ENCODE peak calls at places on chromosome 21, in ten cellular contexts. U is IMR-90, Z is heart left ventricle, A is A549, G is stomach, D is adrenal gland, I is GM12878, K is esophagus squamous epithelium, T is uterus, B is transverse colon. O is an unnamed sample.

GRCh38 chr21:22456241-22456640 is 1458.0 kb downstream of the NCAM2 start:
- DNase-seq in U (no peak), Z (no peak), A (no peak), G (no peak), D (no peak), I (no peak), K (no peak), T (no peak), B (no peak), O (no peak)

GRCh38 chr21:34952701-34953100 is 96.4 kb downstream of the RUNX1 start:
- DNase-seq in U (no peak), Z (no peak), A (no peak), G (no peak), D (no peak), I (no peak), K (no peak), T (no peak), B (no peak), O (no peak)

GRCh38 chr21:18840239-18840638 is 436.7 kb upstream of the TMPRSS15 start:
- DNase-seq in U (no peak), Z (no peak), A (no peak), G (no peak), D (no peak), I (no peak), K (no peak), T (no peak), B (no peak), O (no peak)

GRCh38 chr21:37711294-37711844 is 204.9 kb downstream of the KCNJ6 start:
- DNase-seq in U (no peak), Z (no peak), A (no peak), G (no peak), D (no peak), I (no peak), K (no peak), T (no peak), B (no peak), O (no peak)

GRCh38 chr21:38333290-38334272 is 76.8 kb downstream of the KCNJ15 start:
- DNase-seq in U (no peak), Z (no peak), A (no peak), G (no peak), D (no peak), I (no peak), K (no peak), T (no peak), B (no peak), O (no peak)

GRCh38 chr21:26966978-26967913 is at the start of gene ADAMTS5:
- DNase-seq in U (peak), Z (peak), A (no peak), G (peak), D (no peak), I (no peak), K (no peak), T (peak), B (peak), O (peak)

GRCh38 chr21:46500224-46500861 is 41.7 kb downstream of the DIP2A start:
- DNase-seq in U (peak), Z (no peak), A (peak), G (no peak), D (no peak), I (no peak), K (no peak), T (no peak), B (no peak), O (no peak)

GRCh38 chr21:17463441-17463840 is 49.4 kb upstream of the CXADR start:
- DNase-seq in U (peak), Z (no peak), A (peak), G (no peak), D (peak), I (no peak), K (no peak), T (peak), B (no peak), O (no peak)

GRCh38 chr21:18350216-18350615 is 53.4 kb downstream of the TMPRSS15 start:
- DNase-seq in U (no peak), Z (no peak), A (no peak), G (no peak), D (no peak), I (no peak), K (no peak), T (no peak), B (no peak), O (no peak)

GRCh38 chr21:36881223-36881622 is 85.2 kb downstream of the HLCS start:
- DNase-seq in U (peak), Z (no peak), A (no peak), G (no peak), D (no peak), I (no peak), K (no peak), T (no peak), B (no peak), O (no peak)

GRCh38 chr21:14620152-14620551 is 74.0 kb upstream of the SAMSN1 start:
- DNase-seq in U (no peak), Z (no peak), A (no peak), G (no peak), D (no peak), I (no peak), K (no peak), T (no peak), B (no peak), O (no peak)

GRCh38 chr21:36999131-36999898 is 7.2 kb upstream of the RIPPLY3 start:
- DNase-seq in U (no peak), Z (no peak), A (no peak), G (no peak), D (no peak), I (no peak), K (no peak), T (no peak), B (no peak), O (no peak)

GRCh38 chr21:10616535-10616934 is 95.2 kb downstream of the TPTE start:
- DNase-seq in U (no peak), Z (no peak), A (no peak), G (no peak), D (no peak), I (no peak), K (no peak), T (no peak), B (no peak), O (no peak)

GRCh38 chr21:27802816-27803475 is 836.1 kb upstream of the ADAMTS5 start:
- DNase-seq in U (peak), Z (no peak), A (no peak), G (peak), D (peak), I (no peak), K (no peak), T (peak), B (peak), O (no peak)

GRCh38 chr21:25535811-25536210 is 71.5 kb downstream of the MRPL39 start:
- DNase-seq in U (no peak), Z (no peak), A (no peak), G (no peak), D (no peak), I (no peak), K (no peak), T (no peak), B (no peak), O (no peak)

GRCh38 chr21:19268634-19269138 is 865.1 kb upstream of the TMPRSS15 start:
- DNase-seq in U (no peak), Z (no peak), A (no peak), G (no peak), D (no peak), I (no peak), K (no peak), T (no peak), B (no peak), O (no peak)

GRCh38 chr21:36707763-36708511 is 9.0 kb downstream of the SIM2 start:
- DNase-seq in U (no peak), Z (no peak), A (no peak), G (no peak), D (no peak), I (no peak), K (no peak), T (no peak), B (no peak), O (no peak)

GRCh38 chr21:18985584-18985983 is 582.0 kb upstream of the TMPRSS15 start:
- DNase-seq in U (no peak), Z (no peak), A (no peak), G (no peak), D (no peak), I (no peak), K (no peak), T (no peak), B (no peak), O (no peak)

GRCh38 chr21:31255846-31256395 is 88.1 kb downstream of the TIAM1 start:
- DNase-seq in U (no peak), Z (no peak), A (no peak), G (no peak), D (no peak), I (no peak), K (no peak), T (no peak), B (no peak), O (no peak)

GRCh38 chr21:38136201-38136600 is 120.6 kb upstream of the KCNJ15 start:
- DNase-seq in U (peak), Z (no peak), A (no peak), G (no peak), D (no peak), I (no peak), K (no peak), T (no peak), B (no peak), O (no peak)

GRCh38 chr21:37383066-37383465 is 16.5 kb downstream of the DYRK1A start:
- DNase-seq in U (no peak), Z (no peak), A (no peak), G (no peak), D (no peak), I (no peak), K (no peak), T (no peak), B (no peak), O (no peak)

GRCh38 chr21:35086357-35086756 is 37.3 kb upstream of the RUNX1 start:
- DNase-seq in U (peak), Z (no peak), A (no peak), G (no peak), D (no peak), I (no peak), K (no peak), T (no peak), B (no peak), O (no peak)

GRCh38 chr21:17576080-17576835 is 36.4 kb downstream of the BTG3 start:
- DNase-seq in U (no peak), Z (no peak), A (no peak), G (no peak), D (no peak), I (no peak), K (no peak), T (no peak), B (no peak), O (no peak)

GRCh38 chr21:17089121-17089520 is 423.7 kb upstream of the CXADR start:
- DNase-seq in U (no peak), Z (no peak), A (no peak), G (no peak), D (no peak), I (no peak), K (no peak), T (no peak), B (no peak), O (no peak)

GRCh38 chr21:37226356-37226920 is 40.7 kb downstream of the VPS26C start:
- DNase-seq in U (no peak), Z (no peak), A (no peak), G (no peak), D (no peak), I (no peak), K (no peak), T (no peak), B (no peak), O (no peak)

GRCh38 chr21:17270234-17270633 is 242.6 kb upstream of the CXADR start:
- DNase-seq in U (peak), Z (no peak), A (peak), G (no peak), D (peak), I (no peak), K (no peak), T (peak), B (no peak), O (peak)

GRCh38 chr21:36806103-36806502 is 107.2 kb downstream of the SIM2 start:
- DNase-seq in U (peak), Z (no peak), A (no peak), G (no peak), D (no peak), I (no peak), K (no peak), T (no peak), B (no peak), O (no peak)

GRCh38 chr21:37986751-37987399 is 70.6 kb upstream of the KCNJ6 start:
- DNase-seq in U (no peak), Z (no peak), A (no peak), G (no peak), D (no peak), I (no peak), K (no peak), T (no peak), B (no peak), O (no peak)

GRCh38 chr21:16794944-16795343 is 717.9 kb upstream of the CXADR start:
- DNase-seq in U (peak), Z (no peak), A (peak), G (no peak), D (peak), I (no peak), K (no peak), T (peak), B (no peak), O (peak)

GRCh38 chr21:26652891-26653290 is 79.8 kb upstream of the CYYR1 start:
- DNase-seq in U (no peak), Z (no peak), A (no peak), G (no peak), D (no peak), I (no peak), K (no peak), T (no peak), B (no peak), O (no peak)

GRCh38 chr21:35179990-35180557 is 131.0 kb upstream of the RUNX1 start:
- DNase-seq in U (peak), Z (no peak), A (no peak), G (no peak), D (no peak), I (no peak), K (no peak), T (no peak), B (no peak), O (no peak)

GRCh38 chr21:46509760-46510159 is 51.1 kb downstream of the DIP2A start:
- DNase-seq in U (peak), Z (no peak), A (peak), G (peak), D (peak), I (no peak), K (no peak), T (no peak), B (peak), O (no peak)

GRCh38 chr21:35933466-35933865 is 126.9 kb downstream of the SETD4 start:
- DNase-seq in U (peak), Z (no peak), A (no peak), G (no peak), D (peak), I (no peak), K (no peak), T (peak), B (peak), O (peak)

GRCh38 chr21:17045214-17045835 is 467.5 kb upstream of the CXADR start:
- DNase-seq in U (peak), Z (no peak), A (no peak), G (no peak), D (no peak), I (no peak), K (no peak), T (no peak), B (no peak), O (no peak)

GRCh38 chr21:42047821-42048613 is 23.1 kb upstream of the UMODL1 start:
- DNase-seq in U (peak), Z (no peak), A (no peak), G (peak), D (peak), I (no peak), K (no peak), T (peak), B (no peak), O (peak)
- H3K27ac ChIP-seq in U (peak), Z (no peak), A (no peak), G (peak), D (peak), I (no peak), K (peak), T (peak), B (peak), O (no peak)

GRCh38 chr21:44517175-44517899 is 22.7 kb downstream of the KRTAP10-1 start:
- DNase-seq in U (peak), Z (peak), A (peak), G (peak), D (no peak), I (peak), K (no peak), T (no peak), B (no peak), O (no peak)
- TF ChIP-seq POLR2A in U (no peak), Z (no peak), A (no peak), G (no peak), D (no peak), I (no peak), K (no peak), T (no peak), B (no peak), O (no peak)

GRCh38 chr21:41048636-41049035 is 119.3 kb upstream of the BACE2 start:
- DNase-seq in U (no peak), Z (no peak), A (no peak), G (no peak), D (no peak), I (no peak), K (no peak), T (no peak), B (no peak), O (no peak)

GRCh38 chr21:41045534-41046268 is 122.3 kb upstream of the BACE2 start:
- DNase-seq in U (no peak), Z (no peak), A (no peak), G (peak), D (no peak), I (no peak), K (no peak), T (no peak), B (no peak), O (no peak)

GRCh38 chr21:41048141-41048540 is 119.8 kb upstream of the BACE2 start:
- DNase-seq in U (no peak), Z (no peak), A (no peak), G (no peak), D (no peak), I (no peak), K (no peak), T (no peak), B (no peak), O (no peak)

GRCh38 chr21:41043008-41043407 is 125.0 kb upstream of the BACE2 start:
- DNase-seq in U (no peak), Z (no peak), A (no peak), G (no peak), D (no peak), I (no peak), K (no peak), T (no peak), B (no peak), O (no peak)
- TF ChIP-seq CTCF in U (no peak), Z (no peak), A (no peak), G (no peak), D (no peak), I (no peak), K (no peak), T (no peak), B (no peak), O (no peak)

DNA sequence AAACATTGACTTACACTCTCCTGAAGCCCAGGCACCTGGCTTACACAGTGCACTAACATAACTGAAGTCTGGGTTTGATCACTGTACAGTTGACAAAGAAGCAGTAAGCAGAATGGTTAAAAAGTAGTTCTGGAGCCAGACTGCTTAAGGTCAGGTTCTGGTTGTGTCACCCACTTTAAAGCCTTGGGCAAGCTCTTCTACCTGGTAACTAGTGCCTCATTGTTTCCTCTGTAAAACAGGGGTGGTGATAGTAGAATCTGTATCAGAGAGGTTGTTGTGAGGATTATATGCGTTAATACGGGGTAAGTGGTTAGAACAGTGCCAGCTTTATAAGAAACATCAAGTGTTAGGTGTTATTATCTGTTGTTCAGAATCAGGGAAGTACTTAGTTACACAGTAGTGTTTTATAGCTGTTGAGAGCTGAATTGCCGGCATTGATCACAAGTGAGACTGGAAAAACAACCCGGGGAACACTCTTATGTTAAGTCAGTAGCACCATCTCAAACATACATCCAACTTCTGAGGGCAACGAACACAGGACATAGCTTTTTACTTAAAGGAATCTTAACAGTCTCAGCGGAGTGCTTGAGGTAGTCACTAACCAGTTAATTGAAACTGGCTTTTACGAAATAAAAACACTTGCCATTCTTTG is 3.7 kb downstream of the BACH1 start:
- DNase-seq in U (peak), Z (no peak), A (no peak), G (no peak), D (no peak), I (no peak), K (no peak), T (no peak), B (no peak), O (no peak)
- H3K27ac ChIP-seq in U (peak), Z (no peak), A (no peak), G (peak), D (peak), I (peak), K (peak), T (no peak), B (peak), O (no peak)

GRCh38 chr21:33586927-33587326 is 1.6 kb downstream of the DONSON start:
- DNase-seq in U (no peak), Z (no peak), A (no peak), G (no peak), D (no peak), I (no peak), K (no peak), T (no peak), B (no peak), O (no peak)
- TF ChIP-seq POLR2A in U (no peak), Z (no peak), A (no peak), G (no peak), D (no peak), I (no peak), K (no peak), T (no peak), B (no peak), O (no peak)

GRCh38 chr21:32916522-32917099 is 109.1 kb upstream of the OLIG2 start:
- DNase-seq in U (no peak), Z (no peak), A (no peak), G (no peak), D (no peak), I (no peak), K (no peak), T (no peak), B (no peak), O (no peak)
- TF ChIP-seq CTCF in U (no peak), Z (no peak), A (no peak), G (no peak), D (no peak), I (peak), K (no peak), T (no peak), B (no peak), O (no peak)

DNA sequence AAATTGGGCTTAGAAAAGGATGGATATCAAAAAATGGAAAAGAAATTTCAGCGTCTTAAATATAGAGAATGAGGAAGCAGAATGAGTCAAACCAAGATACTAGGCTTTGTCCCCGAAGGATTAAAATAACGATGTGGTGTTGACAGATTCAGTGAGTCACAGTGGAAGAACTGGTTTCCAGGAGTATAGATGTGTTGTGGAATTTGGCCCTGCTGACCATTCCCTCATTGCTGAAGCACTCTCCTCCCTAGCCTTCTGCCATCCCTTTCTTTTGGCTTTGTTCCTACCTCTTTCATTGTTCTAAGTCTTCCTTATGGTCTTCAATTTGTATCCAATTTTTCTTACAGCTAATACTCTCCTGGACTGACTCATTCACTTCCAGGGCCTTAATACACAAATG is 23.1 kb upstream of the USP25 start:
- DNase-seq in U (peak), Z (no peak), A (peak), G (peak), D (no peak), I (no peak), K (no peak), T (peak), B (peak), O (no peak)
- H3K27ac ChIP-seq in U (no peak), Z (no peak), A (no peak), G (no peak), D (no peak), I (no peak), K (no peak), T (peak), B (no peak), O (no peak)

GRCh38 chr21:45366931-45367401 is 38.0 kb upstream of the COL18A1 start:
- DNase-seq in U (peak), Z (peak), A (peak), G (peak), D (peak), I (no peak), K (no peak), T (peak), B (peak), O (peak)
- TF ChIP-seq POLR2A in U (no peak), Z (no peak), A (peak), G (no peak), D (no peak), I (no peak), K (no peak), T (no peak), B (no peak), O (peak)